ENCODE peak calls at places on chromosomes 3 and 15, in seven cellular contexts. P is neural progenitor cell, C is WERI-Rb-1, V is AG10803, A is astrocyte of the cerebellum, L is BJ, R is neuronal stem cell. O is an unnamed sample.

GRCh38 chr15:55703873-55704285 is 39.1 kb downstream of the PRTG start:
- DNase-seq in P (no peak), C (no peak), V (peak), A (peak), L (peak), R (no peak), O (no peak)

GRCh38 chr15:40843885-40844542 is at the start of gene SPINT1:
- DNase-seq in P (peak), C (no peak), V (no peak), A (no peak), L (no peak), R (no peak), O (peak)

GRCh38 chr15:96093063-96093462 is 237.4 kb upstream of the NR2F2 start:
- DNase-seq in P (no peak), C (no peak), V (no peak), A (no peak), L (peak), R (no peak), O (no peak)

GRCh38 chr3:188244395-188244861 is 90.5 kb downstream of the LPP start:
- DNase-seq in P (no peak), C (no peak), V (peak), A (no peak), L (no peak), R (no peak), O (no peak)

GRCh38 chr3:8668216-8668615 is 23.6 kb upstream of the SSUH2 start:
- DNase-seq in P (no peak), C (no peak), V (peak), A (no peak), L (peak), R (no peak), O (no peak)

GRCh38 chr3:197212290-197212689 is 86.1 kb downstream of the DLG1 start:
- DNase-seq in P (no peak), C (no peak), V (peak), A (no peak), L (no peak), R (no peak), O (no peak)

GRCh38 chr3:44883999-44884431 is 9.6 kb downstream of the TGM4 start:
- DNase-seq in P (no peak), C (no peak), V (peak), A (peak), L (peak), R (no peak), O (no peak)

GRCh38 chr15:90762109-90762508 is 45.0 kb downstream of the BLM start:
- DNase-seq in P (no peak), C (no peak), V (peak), A (no peak), L (no peak), R (no peak), O (no peak)

GRCh38 chr3:138465927-138466326 is 31.5 kb downstream of the ESYT3 start:
- DNase-seq in P (no peak), C (no peak), V (no peak), A (no peak), L (no peak), R (no peak), O (no peak)

GRCh38 chr3:5212625-5213573 is 25.4 kb downstream of the EDEM1 start:
- DNase-seq in P (no peak), C (no peak), V (no peak), A (no peak), L (no peak), R (no peak), O (no peak)

GRCh38 chr15:72947709-72948108 is 104.6 kb upstream of the NEO1 start:
- DNase-seq in P (no peak), C (no peak), V (no peak), A (no peak), L (no peak), R (no peak), O (no peak)

GRCh38 chr3:155991291-155991690 is 120.8 kb downstream of the GMPS start:
- DNase-seq in P (no peak), C (no peak), V (no peak), A (no peak), L (no peak), R (no peak), O (no peak)

GRCh38 chr3:129101370-129102138 is 20.1 kb downstream of the RAB43 start:
- DNase-seq in P (no peak), C (no peak), V (no peak), A (no peak), L (no peak), R (no peak), O (no peak)

DNA sequence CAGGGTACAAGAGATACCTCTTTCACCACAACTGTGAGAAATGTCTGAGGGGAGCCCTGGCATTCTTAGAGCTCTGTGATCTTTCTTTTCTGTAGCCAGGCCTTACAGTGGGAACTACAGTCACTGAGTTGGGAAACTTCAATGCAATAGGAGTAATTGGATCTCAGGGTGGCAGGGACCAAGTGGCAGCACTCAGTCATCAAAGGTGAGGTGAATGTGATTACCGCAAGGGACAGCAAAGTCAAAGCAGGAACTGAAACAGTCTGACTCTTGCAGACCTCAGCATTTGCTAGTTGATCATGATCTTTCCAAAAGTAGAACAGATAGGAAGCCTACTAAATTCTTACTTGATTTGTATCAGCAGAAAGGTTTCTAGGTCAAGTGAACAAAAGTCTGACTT is 7.3 kb upstream of the MCF2L2 start:
- DNase-seq in P (no peak), C (no peak), V (no peak), A (no peak), L (no peak), R (no peak), O (no peak)
- H3K4me3 ChIP-seq in P (no peak), C (no peak), V (no peak), A (no peak), L (no peak), R (no peak), O (no peak)

DNA sequence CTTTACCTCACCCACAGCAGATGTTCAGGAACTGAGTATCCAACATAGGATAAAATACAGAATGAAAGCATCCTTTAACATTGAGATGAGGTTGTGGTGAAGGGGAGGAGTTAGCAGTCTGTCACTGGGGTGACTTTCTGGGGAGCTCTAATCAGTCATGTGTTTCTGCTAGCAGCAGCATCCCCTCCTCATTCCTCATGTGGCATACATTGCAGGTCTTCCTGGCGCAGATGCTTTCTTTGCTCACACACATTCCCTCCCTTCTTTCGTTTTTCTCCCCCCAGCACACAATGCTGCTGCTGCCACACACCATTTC is 134.9 kb downstream of the CACNA1D start:
- DNase-seq in P (no peak), C (no peak), V (no peak), A (no peak), L (no peak), R (no peak), O (no peak)
- H3K4me3 ChIP-seq in P (no peak), C (no peak), V (no peak), A (no peak), L (no peak), R (no peak), O (no peak)

GRCh38 chr3:39019299-39019698 is 32.4 kb downstream of the SCN11A start:
- DNase-seq in P (no peak), C (no peak), V (no peak), A (no peak), L (no peak), R (no peak), O (no peak)

GRCh38 chr3:39024497-39024896 is 27.2 kb downstream of the SCN11A start:
- DNase-seq in P (no peak), C (no peak), V (no peak), A (no peak), L (no peak), R (no peak), O (no peak)

GRCh38 chr3:39022275-39022630 is 29.5 kb downstream of the SCN11A start:
- DNase-seq in P (no peak), C (no peak), V (no peak), A (no peak), L (no peak), R (no peak), O (no peak)

GRCh38 chr3:39021465-39022274 is 30.1 kb downstream of the SCN11A start:
- DNase-seq in P (no peak), C (no peak), V (no peak), A (no peak), L (no peak), R (no peak), O (peak)

GRCh38 chr3:39021029-39021428 is 30.7 kb downstream of the SCN11A start:
- DNase-seq in P (no peak), C (no peak), V (no peak), A (no peak), L (no peak), R (no peak), O (no peak)
- H3K4me3 ChIP-seq in P (no peak), C (no peak), V (no peak), A (no peak), L (no peak), R (no peak), O (no peak)

DNA sequence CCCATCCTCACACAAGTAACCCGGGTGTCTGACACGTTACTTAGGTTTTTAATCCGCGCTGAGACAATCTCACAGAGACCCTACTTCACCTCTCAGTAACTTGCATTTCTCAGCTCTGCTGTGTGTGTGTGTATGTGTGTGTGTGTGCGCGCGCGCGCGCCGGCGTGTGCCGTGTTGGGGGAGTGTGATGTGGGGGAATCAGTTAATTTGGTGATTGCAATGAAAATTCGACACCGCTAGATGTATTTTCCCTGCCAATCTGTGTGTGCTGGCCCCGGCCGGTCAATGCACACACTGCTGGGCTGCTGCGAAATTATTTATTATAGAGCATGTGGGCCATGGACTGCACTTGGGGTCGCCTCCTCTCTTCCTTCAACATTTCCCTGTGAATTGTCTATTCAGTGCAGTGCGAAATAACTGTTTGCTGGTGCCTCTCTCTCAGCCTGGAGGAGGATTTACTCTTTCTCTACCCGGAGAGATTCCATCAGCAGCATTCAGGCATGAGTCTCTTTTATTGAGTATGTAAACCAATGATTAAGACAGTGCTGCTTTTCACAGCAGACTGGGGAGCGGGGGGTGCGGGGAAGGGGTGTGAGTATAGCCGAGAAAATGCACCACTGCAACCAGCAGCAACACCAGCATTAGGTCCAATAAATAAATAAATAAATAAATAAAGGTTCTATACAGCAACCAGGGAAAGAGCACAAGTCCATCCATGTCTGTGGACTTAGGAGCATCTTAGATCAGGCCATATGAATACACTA is 2.9 kb downstream of the CADM2 start:
- DNase-seq in P (peak), C (peak), V (no peak), A (no peak), L (no peak), R (no peak), O (no peak)
- H3K4me3 ChIP-seq in P (peak), C (peak), V (no peak), A (peak), L (no peak), R (peak), O (no peak)

DNA sequence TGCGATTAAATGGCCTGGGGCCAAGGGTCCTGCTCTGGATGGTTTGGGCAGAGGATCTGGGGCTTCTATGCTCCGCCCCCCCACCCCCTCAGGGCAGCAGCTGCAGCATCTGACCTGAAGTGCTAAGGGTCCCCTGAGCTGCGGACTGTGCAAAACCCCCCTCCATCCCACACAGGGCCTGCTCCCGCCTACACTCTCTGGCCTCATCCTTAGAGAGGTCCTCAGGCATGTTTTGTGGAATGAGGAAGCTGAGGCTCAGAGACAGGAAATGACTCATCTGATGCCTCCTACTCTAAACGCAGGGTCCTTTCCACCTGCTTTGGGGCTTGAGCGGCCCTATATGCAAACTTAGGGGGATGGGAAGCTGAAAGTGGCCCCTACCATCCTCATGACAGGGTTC is 59.5 kb upstream of the CTSH start:
- DNase-seq in P (no peak), C (no peak), V (peak), A (no peak), L (no peak), R (no peak), O (no peak)
- H3K4me3 ChIP-seq in P (no peak), C (no peak), V (no peak), A (no peak), L (no peak), R (no peak), O (no peak)

GRCh38 chr3:53164911-53165310 is 3.9 kb downstream of the PRKCD start:
- DNase-seq in P (no peak), C (no peak), V (no peak), A (no peak), L (no peak), R (no peak), O (no peak)
- H3K4me3 ChIP-seq in P (no peak), C (no peak), V (no peak), A (no peak), L (no peak), R (no peak), O (no peak)

GRCh38 chr3:56800373-56801150 is 1.2 kb downstream of the ARHGEF3 start:
- DNase-seq in P (no peak), C (no peak), V (no peak), A (no peak), L (no peak), R (no peak), O (no peak)

GRCh38 chr3:56801597-56802410 is at the start of gene ARHGEF3:
- DNase-seq in P (peak), C (peak), V (peak), A (no peak), L (no peak), R (peak), O (peak)

GRCh38 chr3:56802793-56803192 is 1.0 kb upstream of the ARHGEF3 start:
- DNase-seq in P (no peak), C (no peak), V (no peak), A (no peak), L (no peak), R (no peak), O (no peak)

GRCh38 chr3:56801151-56801596 is 575 bp downstream of the ARHGEF3 start:
- DNase-seq in P (no peak), C (no peak), V (no peak), A (no peak), L (no peak), R (no peak), O (peak)

DNA sequence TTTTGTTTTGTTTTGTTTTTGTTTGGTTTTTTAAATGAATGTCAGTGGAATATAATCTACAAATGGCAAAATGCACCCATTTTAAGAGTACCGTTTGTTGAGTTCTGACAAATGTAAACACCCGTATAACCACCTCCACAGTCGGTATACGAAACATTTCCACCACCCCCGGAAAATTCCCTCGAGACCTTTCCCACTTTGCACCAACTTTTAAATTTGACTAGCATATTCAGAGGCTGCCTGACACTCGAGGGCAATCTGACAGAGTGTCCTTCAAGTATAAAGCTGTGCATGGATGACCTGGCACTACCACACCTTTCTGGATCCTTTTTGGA is 629 bp upstream of the ARHGEF3 start:
- DNase-seq in P (no peak), C (no peak), V (no peak), A (no peak), L (no peak), R (no peak), O (no peak)
- H3K4me3 ChIP-seq in P (peak), C (peak), V (peak), A (peak), L (no peak), R (no peak), O (peak)

GRCh38 chr3:41033956-41034519 is 165.3 kb upstream of the CTNNB1 start:
- DNase-seq in P (peak), C (no peak), V (no peak), A (no peak), L (no peak), R (no peak), O (no peak)
- H3K4me3 ChIP-seq in P (no peak), C (no peak), V (no peak), A (no peak), L (no peak), R (no peak), O (no peak)

DNA sequence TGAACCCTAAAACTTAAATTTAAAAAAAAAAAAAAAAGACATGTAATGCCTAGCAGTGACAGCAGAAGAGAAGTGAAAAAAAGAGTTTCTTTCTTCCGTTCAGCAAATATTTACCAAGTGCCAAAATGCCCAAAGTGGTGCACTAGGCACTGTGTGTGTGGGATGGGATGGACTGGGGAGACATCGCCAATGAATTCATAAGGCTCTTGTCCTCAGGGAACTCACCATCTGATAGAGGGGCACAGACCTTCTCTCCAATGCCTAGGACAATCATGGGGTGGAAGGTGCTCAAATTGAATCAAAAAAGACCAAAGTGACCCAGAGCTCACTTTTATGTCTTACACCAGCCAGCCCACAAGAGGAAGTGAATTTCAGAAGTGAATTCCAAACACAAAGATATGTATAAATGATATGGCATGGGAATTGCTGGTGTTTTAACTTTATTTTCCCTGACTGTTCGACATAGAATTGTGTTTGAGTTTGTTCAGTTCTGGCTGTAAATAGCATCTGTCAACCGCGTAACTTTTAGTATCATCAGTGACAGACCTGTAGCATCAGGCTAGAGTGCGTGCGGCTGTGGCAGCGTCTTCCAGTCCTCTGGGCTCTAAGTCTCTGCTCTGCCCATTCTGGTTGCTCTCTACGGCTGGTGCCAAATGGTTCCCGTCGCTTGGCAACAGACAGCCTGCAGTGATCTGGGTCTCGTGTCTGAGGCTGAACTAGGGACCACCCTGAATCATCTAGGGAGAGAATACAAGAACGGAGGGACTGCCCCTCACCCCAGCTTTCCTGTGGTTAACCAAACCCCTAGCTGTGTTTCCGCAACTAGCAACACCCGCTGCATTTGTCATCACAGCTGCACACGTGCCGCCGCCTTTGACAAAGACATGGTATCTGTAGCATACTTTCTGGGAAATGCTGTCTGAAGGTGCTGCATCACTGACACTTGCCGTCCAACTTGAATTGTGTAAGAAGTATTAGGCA is 154.0 kb upstream of the THBS1 start:
- DNase-seq in P (peak), C (no peak), V (peak), A (peak), L (no peak), R (no peak), O (no peak)
- H3K4me3 ChIP-seq in P (no peak), C (no peak), V (peak), A (peak), L (no peak), R (no peak), O (no peak)

GRCh38 chr15:89753855-89754254 is 2.8 kb upstream of the MESP1 start:
- DNase-seq in P (no peak), C (no peak), V (no peak), A (no peak), L (no peak), R (no peak), O (no peak)

GRCh38 chr15:89750560-89751542 is at the start of gene MESP1:
- DNase-seq in P (peak), C (peak), V (peak), A (peak), L (peak), R (peak), O (peak)

GRCh38 chr15:89749951-89750559 is 994 bp downstream of the MESP1 start:
- DNase-seq in P (peak), C (no peak), V (no peak), A (no peak), L (no peak), R (no peak), O (no peak)

GRCh38 chr15:89749526-89749925 is 1.5 kb downstream of the MESP1 start:
- DNase-seq in P (no peak), C (no peak), V (no peak), A (no peak), L (no peak), R (no peak), O (no peak)

DNA sequence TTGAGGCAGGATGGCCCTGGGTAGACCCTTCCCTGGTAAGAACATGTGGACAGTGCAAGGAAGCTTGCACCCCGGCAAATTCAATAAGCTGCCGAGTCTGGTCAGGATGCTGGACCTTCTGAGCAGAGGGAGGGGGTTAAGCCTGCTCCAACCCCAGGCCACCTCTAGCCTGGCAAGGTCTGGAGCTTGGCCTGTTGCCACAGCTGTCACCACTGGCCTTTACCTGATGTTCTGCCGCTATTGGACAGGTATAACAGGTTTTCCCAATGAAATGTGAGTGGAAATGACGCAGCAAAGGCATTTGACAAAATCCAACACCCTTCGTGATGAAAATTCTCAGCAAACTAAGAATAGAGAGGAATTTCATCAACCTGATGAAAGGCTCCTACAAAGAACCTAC is 699 bp upstream of the MESP1 start:
- DNase-seq in P (no peak), C (no peak), V (no peak), A (no peak), L (no peak), R (no peak), O (peak)
- H3K4me3 ChIP-seq in P (no peak), C (no peak), V (no peak), A (no peak), L (no peak), R (no peak), O (no peak)

O was measured in Caco-2.